ENCODE peak calls at places on chromosomes 4 and X, in four cellular contexts. Y is K562, O is tibial nerve, V is suprapubic skin. P is an unnamed sample. For H3K9me3, the result is how much of the 10 kb centered on the place peaks cover.

GRCh38 chr4:184383497-184384055 is 90.8 kb downstream of the IRF2 start:
- DNase-seq in Y (no peak), O (no peak), V (no peak), P (no peak)

GRCh38 chr4:95183656-95184408 is 364.9 kb downstream of the UNC5C start:
- DNase-seq in Y (no peak), O (no peak), V (no peak), P (no peak)

GRCh38 chr4:168484626-168485025 is 4.3 kb upstream of the DDX60L start:
- DNase-seq in Y (no peak), O (no peak), V (no peak), P (no peak)

GRCh38 chr4:152640058-152640921 is 39.5 kb downstream of the TMEM154 start:
- DNase-seq in Y (peak), O (no peak), V (no peak), P (no peak)

GRCh38 chrX:129525162-129525561 is 1.9 kb upstream of the SMARCA1 start:
- DNase-seq in Y (no peak), O (no peak), V (no peak), P (no peak)

GRCh38 chr4:7239844-7240243 is 47.5 kb downstream of the SORCS2 start:
- DNase-seq in Y (no peak), O (no peak), V (no peak), P (no peak)

GRCh38 chr4:158285429-158286216 is 75.3 kb downstream of the TMEM144 start:
- DNase-seq in Y (no peak), O (no peak), V (no peak), P (no peak)

GRCh38 chrX:123222920-123223319 is 38.8 kb downstream of the GRIA3 start:
- DNase-seq in Y (no peak), O (no peak), V (no peak), P (no peak)

GRCh38 chr4:98828801-98829200 is 100.1 kb downstream of the EIF4E start:
- DNase-seq in Y (no peak), O (no peak), V (no peak), P (no peak)

GRCh38 chr4:60683357-60683756 is 516.8 kb upstream of the ADGRL3 start:
- DNase-seq in Y (no peak), O (no peak), V (no peak), P (no peak)

GRCh38 chr4:143186202-143186601 is 1.5 kb downstream of the USP38 start:
- DNase-seq in Y (no peak), O (no peak), V (no peak), P (no peak)

GRCh38 chr4:67714248-67714583 is 13.3 kb upstream of the UBA6 start:
- DNase-seq in Y (no peak), O (no peak), V (no peak), P (no peak)

GRCh38 chrX:135086197-135086854 is 34.0 kb downstream of the ETDB start:
- DNase-seq in Y (peak), O (no peak), V (no peak), P (no peak)

GRCh38 chr4:10023050-10023419 is 1.7 kb upstream of the SLC2A9 start:
- DNase-seq in Y (no peak), O (no peak), V (no peak), P (no peak)

GRCh38 chr4:155787113-155787710 is 28.4 kb downstream of the GUCY1B1 start:
- DNase-seq in Y (no peak), O (no peak), V (no peak), P (no peak)

GRCh38 chr4:123995939-123996338 is 599.3 kb downstream of the SPRY1 start:
- DNase-seq in Y (no peak), O (no peak), V (no peak), P (no peak)

GRCh38 chr4:77104405-77105292 is 28.9 kb upstream of the CCNI start:
- DNase-seq in Y (no peak), O (peak), V (peak), P (peak)

GRCh38 chr4:1116837-1117236 is 3.5 kb upstream of the RNF212 start:
- DNase-seq in Y (no peak), O (no peak), V (no peak), P (no peak)

GRCh38 chrX:154738013-154738738 is 12.7 kb downstream of the GAB3 start:
- DNase-seq in Y (no peak), O (no peak), V (no peak), P (no peak)

GRCh38 chrX:123731987-123732678 is 719 bp downstream of the THOC2 start:
- DNase-seq in Y (peak), O (no peak), V (peak), P (peak)

GRCh38 chrX:119359618-119360382 is 39.3 kb upstream of the SLC25A43 start:
- DNase-seq in Y (no peak), O (no peak), V (no peak), P (no peak)

GRCh38 chr4:123767801-123768200 is 371.2 kb downstream of the SPRY1 start:
- DNase-seq in Y (no peak), O (no peak), V (no peak), P (no peak)

GRCh38 chr4:16790508-16790907 is 107.9 kb downstream of the LDB2 start:
- DNase-seq in Y (no peak), O (no peak), V (no peak), P (no peak)

GRCh38 chr4:81807927-81808672 is 336.4 kb upstream of the RASGEF1B start:
- DNase-seq in Y (no peak), O (no peak), V (no peak), P (no peak)

GRCh38 chr4:163553146-163553545 is 58.7 kb downstream of the TMA16 start:
- DNase-seq in Y (no peak), O (no peak), V (no peak), P (no peak)

GRCh38 chr4:116108606-116109005 is 976.8 kb downstream of the TRAM1L1 start:
- DNase-seq in Y (no peak), O (no peak), V (no peak), P (no peak)

GRCh38 chrX:8868070-8868795 is 67.0 kb upstream of the FAM9A start:
- DNase-seq in Y (no peak), O (no peak), V (no peak), P (no peak)

GRCh38 chrX:50903387-50904027 is 7.0 kb upstream of the BMP15 start:
- DNase-seq in Y (peak), O (no peak), V (no peak), P (no peak)

GRCh38 chr4:94540476-94540875 is 88.7 kb downstream of the PDLIM5 start:
- DNase-seq in Y (no peak), O (no peak), V (no peak), P (no peak)

GRCh38 chr4:101349346-101350064 is 2.2 kb upstream of the PPP3CA start:
- DNase-seq in Y (no peak), O (peak), V (peak), P (peak)

GRCh38 chrX:91434351-91435168 is at the start of gene PABPC5:
- DNase-seq in Y (no peak), O (peak), V (peak), P (peak)

GRCh38 chrX:103629295-103630170 is 758 bp downstream of the TCEAL1 start:
- DNase-seq in Y (peak), O (peak), V (peak), P (peak)
- TF ChIP-seq POLR2A in Y (peak), O (peak), V (peak), P (peak)

GRCh38 chrX:110466790-110467189 is 108.1 kb downstream of the RTL9 start:
- DNase-seq in Y (no peak), O (no peak), V (no peak), P (no peak)

GRCh38 chrX:110477593-110478228 is 119.1 kb downstream of the RTL9 start:
- DNase-seq in Y (no peak), O (no peak), V (no peak), P (no peak)

GRCh38 chrX:110472265-110472664 is 113.6 kb downstream of the RTL9 start:
- DNase-seq in Y (no peak), O (no peak), V (no peak), P (no peak)
- H3K9me3 ChIP-seq in Y (under half), O (under half), V (under half), P (under half)

DNA sequence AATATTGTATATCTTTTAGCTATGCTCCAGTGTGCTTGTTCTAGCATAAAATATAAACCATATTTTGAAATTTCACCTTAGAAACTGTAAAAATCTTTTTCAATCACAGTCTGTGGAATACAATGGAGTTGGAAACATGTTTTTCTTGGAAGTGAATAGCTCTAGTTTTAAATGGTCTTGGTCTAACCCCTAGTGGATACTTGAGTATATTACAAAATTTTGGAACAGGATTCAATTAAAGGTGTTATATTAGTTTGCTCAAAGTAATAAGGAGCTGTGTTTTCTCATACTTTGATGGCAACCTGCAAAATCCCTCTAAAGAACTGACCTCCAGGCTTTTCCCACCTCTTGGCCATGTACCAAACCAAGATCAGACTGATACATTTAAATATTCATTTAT is 48.2 kb downstream of the STK26 start:
- DNase-seq in Y (peak), O (no peak), V (no peak), P (no peak)
- TF ChIP-seq CTCF in Y (peak), O (peak), V (no peak), P (no peak)

GRCh38 chrX:11757729-11758399 is at the start of gene MSL3:
- DNase-seq in Y (peak), O (peak), V (peak), P (peak)
- TF ChIP-seq POLR2A in Y (peak), O (no peak), V (no peak), P (no peak)

GRCh38 chrX:145694048-145694447 is 123.6 kb upstream of the SLITRK2 start:
- DNase-seq in Y (no peak), O (no peak), V (no peak), P (no peak)
- H3K9me3 ChIP-seq in Y (under half), O (under half), V (under half), P (under half)

DNA sequence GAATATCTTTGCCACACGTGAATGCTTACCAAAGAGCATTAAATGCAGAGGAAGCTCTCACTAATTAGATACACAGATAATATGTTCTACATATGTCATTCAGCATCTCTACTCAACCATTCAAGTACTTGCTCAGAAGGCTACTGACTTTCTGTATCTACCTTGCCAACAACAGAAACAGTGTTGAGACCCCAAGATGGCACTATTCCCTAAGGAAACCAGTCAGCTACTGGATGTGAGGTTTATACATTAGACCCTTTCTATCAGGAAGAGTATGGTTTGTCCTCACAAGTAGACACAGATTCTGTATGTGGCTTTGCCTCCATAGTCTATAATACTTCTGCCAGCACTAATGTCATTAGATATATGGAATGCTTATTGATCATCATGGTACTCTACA is 443.9 kb upstream of the INTU start:
- DNase-seq in Y (no peak), O (no peak), V (no peak), P (no peak)
- TF ChIP-seq CTCF in Y (peak), O (no peak), V (no peak), P (no peak)

P was measured in breast epithelium.